ENCODE peak calls at places on chromosomes 6 and 20, in four cellular contexts. W is CD4-positive, CD25-positive, alpha-beta regulatory T cell; P is mesenchymal stem cell; D is GM23338. R is an unnamed sample.

GRCh38 chr20:45523833-45524232 is 8.4 kb upstream of the SPINT3 start:
- DNase-seq in W (no peak), P (no peak), D (no peak), R (no peak)

GRCh38 chr6:42404494-42404893 is 47.2 kb downstream of the TRERF1 start:
- DNase-seq in W (no peak), P (peak; percentile 76), D (peak; percentile 80), R (no peak)

GRCh38 chr6:36627801-36628246 is 33.7 kb downstream of the SRSF3 start:
- DNase-seq in W (no peak), P (peak; percentile 93), D (no peak), R (no peak)

GRCh38 chr6:41371461-41371991 is 36.1 kb downstream of the NCR2 start:
- DNase-seq in W (no peak), P (peak; percentile 80), D (peak; percentile 82), R (no peak)

GRCh38 chr6:15593798-15594197 is 69.0 kb downstream of the DTNBP1 start:
- DNase-seq in W (no peak), P (no peak), D (no peak), R (no peak)

GRCh38 chr20:62356948-62357667 is 10.0 kb downstream of the LAMA5 start:
- DNase-seq in W (no peak), P (peak; percentile 68), D (no peak), R (no peak)

GRCh38 chr6:57224769-57225515 is 2.8 kb upstream of the RAB23 start:
- DNase-seq in W (no peak), P (peak; percentile 68), D (no peak), R (no peak)

GRCh38 chr20:8156603-8157079 is 24.6 kb downstream of the PLCB1 start:
- DNase-seq in W (no peak), P (peak; percentile 63), D (no peak), R (no peak)

GRCh38 chr6:159077123-159077522 is 32.3 kb upstream of the TAGAP start:
- DNase-seq in W (no peak), P (no peak), D (no peak), R (no peak)

GRCh38 chr6:89494131-89494793 is 61.3 kb downstream of the ANKRD6 start:
- DNase-seq in W (no peak), P (no peak), D (peak; percentile 64), R (no peak)

GRCh38 chr6:90610291-90610670 is 23.4 kb upstream of the MAP3K7 start:
- DNase-seq in W (no peak), P (no peak), D (peak; percentile 23), R (no peak)
- H3K27ac ChIP-seq in W (no peak overlapping the region), P (no peak overlapping the region), D (no peak overlapping the region), R (no peak overlapping the region)

DNA sequence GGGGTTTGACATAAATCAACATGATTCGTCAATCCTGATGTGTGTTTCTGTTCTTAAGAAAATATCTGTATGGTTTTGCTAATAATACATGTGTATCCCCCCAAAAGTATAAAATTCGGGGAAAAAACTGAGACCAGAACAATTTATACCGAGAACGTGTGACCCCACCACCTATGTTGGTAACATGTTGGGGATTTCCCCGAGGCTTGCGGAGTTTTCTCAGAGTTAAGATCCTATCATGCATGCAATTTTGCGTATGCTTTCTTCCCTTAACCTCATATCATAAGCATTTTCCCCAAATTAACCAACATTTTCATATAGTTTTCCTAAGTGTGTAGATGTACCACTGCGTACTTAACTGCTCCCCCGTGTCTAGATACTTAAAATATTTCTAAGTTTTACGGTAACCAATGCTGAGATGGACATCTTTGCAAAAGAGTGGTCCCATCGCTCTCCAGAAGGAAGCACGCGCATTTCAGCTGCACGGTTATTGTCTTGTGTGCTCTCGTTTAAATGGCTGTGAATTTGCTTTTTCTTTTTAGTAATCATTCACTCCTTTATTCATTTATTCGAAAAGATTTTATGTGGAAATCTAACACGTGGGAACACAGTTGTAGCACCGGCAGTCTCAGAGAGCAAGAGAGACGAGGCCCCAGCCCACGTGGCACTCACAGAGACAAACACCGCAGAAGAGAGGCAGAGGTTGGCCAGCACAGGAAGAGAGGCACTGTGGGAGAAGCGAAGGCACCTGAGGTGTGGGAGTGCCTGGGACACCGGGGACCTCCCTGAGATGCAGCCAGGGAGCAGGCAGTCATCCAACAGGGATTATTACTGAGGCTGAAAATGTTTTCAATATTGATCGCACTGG is 13.2 kb upstream of the IRF4 start:
- DNase-seq in W (no peak), P (no peak), D (no peak), R (no peak)
- H3K4me3 ChIP-seq in W (no peak overlapping the region), P (no peak overlapping the region), D (no peak overlapping the region), R (no peak overlapping the region)

GRCh38 chr6:157667211-157668033 is 155.6 kb upstream of the SNX9 start:
- DNase-seq in W (peak; percentile 57), P (peak; percentile 70), D (peak; percentile 85), R (peak; percentile 41)

GRCh38 chr6:157663261-157663660 is 159.8 kb upstream of the SNX9 start:
- DNase-seq in W (no peak), P (no peak), D (no peak), R (no peak)

GRCh38 chr6:157668034-157668401 is 155.0 kb upstream of the SNX9 start:
- DNase-seq in W (no peak), P (no peak), D (no peak), R (no peak)

GRCh38 chr6:157666721-157667120 is 156.3 kb upstream of the SNX9 start:
- DNase-seq in W (no peak), P (no peak), D (no peak), R (no peak)

DNA sequence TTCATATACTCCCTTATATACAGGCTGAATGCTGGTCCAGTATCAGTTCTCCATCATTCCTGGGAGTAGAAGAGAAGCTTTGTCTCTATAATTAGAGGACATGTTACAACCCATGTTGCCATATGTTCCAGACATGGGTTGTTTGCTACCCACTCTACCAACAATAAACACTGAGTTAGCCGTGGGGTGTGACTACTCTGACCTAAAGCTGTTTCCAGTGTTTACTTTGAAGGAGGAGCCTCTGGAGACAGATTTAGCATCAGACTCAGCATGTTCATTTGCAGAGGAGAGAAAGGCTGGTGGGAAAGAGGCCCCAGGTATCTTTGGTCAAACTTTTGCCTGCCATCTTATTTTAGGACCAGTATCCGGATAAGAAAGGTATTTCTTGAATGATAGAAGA is 157.9 kb upstream of the SNX9 start:
- DNase-seq in W (no peak), P (no peak), D (no peak), R (no peak)
- H3K27ac ChIP-seq in W (no peak overlapping the region), P (no peak overlapping the region), D (no peak overlapping the region), R (no peak overlapping the region)

DNA sequence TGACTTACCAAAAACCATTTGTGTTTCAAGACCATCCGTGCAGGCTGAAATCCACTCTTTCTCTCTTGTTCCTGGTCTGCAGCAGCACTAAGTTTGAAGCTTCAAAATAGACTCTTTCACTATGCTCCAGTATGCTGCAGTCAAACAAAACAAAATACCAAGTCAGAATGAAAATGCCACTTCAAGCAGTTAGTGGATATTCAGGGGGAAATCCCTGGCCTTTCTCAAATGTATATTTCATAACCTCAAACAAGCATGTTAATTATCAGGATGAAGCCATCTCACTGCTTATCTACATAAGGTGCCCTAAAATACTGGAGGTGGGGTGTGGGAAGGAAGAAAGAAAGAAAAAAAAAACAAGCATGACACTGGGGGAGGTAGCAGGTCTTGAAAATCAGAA is 103.5 kb downstream of the ATXN1 start:
- DNase-seq in W (no peak), P (no peak), D (no peak), R (no peak)
- H3K4me3 ChIP-seq in W (peak overlapping the region; percentile 81), P (no peak overlapping the region), D (no peak overlapping the region), R (no peak overlapping the region)

DNA sequence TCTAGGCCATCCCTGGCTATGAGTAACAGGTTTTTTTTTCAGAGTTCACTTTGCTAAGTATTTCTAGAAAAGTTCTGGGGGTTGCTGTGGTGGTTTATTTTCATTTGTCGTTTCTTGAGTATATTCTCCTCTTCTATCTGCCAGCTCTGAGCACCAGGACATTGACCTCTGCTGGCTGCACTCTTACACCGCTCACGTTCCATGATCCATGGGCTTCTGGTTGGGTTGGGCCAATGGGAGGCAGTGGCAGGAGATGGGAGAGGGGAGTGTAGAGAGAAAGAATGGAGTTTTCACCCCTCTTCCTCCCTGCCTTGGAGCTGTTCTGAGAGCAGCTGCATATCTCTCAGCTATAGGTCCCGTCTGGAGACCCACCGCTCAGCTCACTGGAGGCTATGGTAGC is 161.0 kb upstream of the ATXN1 start:
- DNase-seq in W (no peak), P (no peak), D (peak; percentile 16), R (no peak)
- H3K27ac ChIP-seq in W (no peak overlapping the region), P (no peak overlapping the region), D (no peak overlapping the region), R (no peak overlapping the region)

GRCh38 chr6:111185954-111186353 is 98.7 kb downstream of the SLC16A10 start:
- DNase-seq in W (no peak), P (no peak), D (no peak), R (no peak)
- H3K4me3 ChIP-seq in W (no peak overlapping the region), P (no peak overlapping the region), D (no peak overlapping the region), R (no peak overlapping the region)

R was measured in iPS DF 6.9.